ENCODE peak calls at places on chromosome 11, in eight cellular contexts. Z is CD4-positive, alpha-beta memory T cell; G is CD4-positive, CD25-positive, alpha-beta regulatory T cell; R is OCI-LY7; D is small intestine; W is breast epithelium; Q is neural progenitor cell; T is Karpas-422. J is an unnamed sample.

GRCh38 chr11:110989734-110990133 is 255.8 kb upstream of the POU2AF2 start:
- DNase-seq in R (no peak), G (no peak), Z (no peak), D (no peak), Q (no peak), T (no peak), W (no peak), J (no peak)

GRCh38 chr11:6572215-6572614 is 31.2 kb downstream of the RRP8 start:
- DNase-seq in G (no peak), Q (no peak), W (no peak), R (no peak), Z (no peak), T (no peak), D (no peak), J (no peak)

GRCh38 chr11:72581067-72581466 is 93.2 kb downstream of the PDE2A start:
- DNase-seq in D (no peak), Q (no peak), T (peak; percentile 63), R (no peak), G (no peak), W (no peak), Z (no peak), J (no peak)

GRCh38 chr11:67584881-67585873 is 1.6 kb downstream of the GSTP1 start:
- DNase-seq in T (no peak), Z (no peak), Q (no peak), D (no peak), G (no peak), W (no peak), R (peak; percentile 81), J (no peak)

GRCh38 chr11:62665075-62665629 is at the start of the genes C11orf98 and CSKMT:
- DNase-seq in R (peak; percentile 94), T (peak; percentile 98), W (peak; percentile 93), Z (peak; percentile 95), Q (peak; percentile 96), D (peak; percentile 95), G (peak; percentile 90), J (peak; percentile 97)

GRCh38 chr11:11538277-11538960 is 83.4 kb downstream of the GALNT18 start:
- DNase-seq in W (no peak), D (no peak), T (no peak), Z (no peak), G (no peak), R (no peak), Q (no peak), J (peak; percentile 87)

GRCh38 chr11:122797651-122798050 is 40.6 kb upstream of the CRTAM start:
- DNase-seq in Z (no peak), G (no peak), T (no peak), W (no peak), Q (no peak), D (no peak), R (no peak), J (no peak)

GRCh38 chr11:88631497-88631896 is 294.0 kb upstream of the CTSC start:
- DNase-seq in W (no peak), Z (no peak), R (no peak), G (no peak), D (no peak), Q (peak; percentile 41), T (no peak), J (no peak)

DNA sequence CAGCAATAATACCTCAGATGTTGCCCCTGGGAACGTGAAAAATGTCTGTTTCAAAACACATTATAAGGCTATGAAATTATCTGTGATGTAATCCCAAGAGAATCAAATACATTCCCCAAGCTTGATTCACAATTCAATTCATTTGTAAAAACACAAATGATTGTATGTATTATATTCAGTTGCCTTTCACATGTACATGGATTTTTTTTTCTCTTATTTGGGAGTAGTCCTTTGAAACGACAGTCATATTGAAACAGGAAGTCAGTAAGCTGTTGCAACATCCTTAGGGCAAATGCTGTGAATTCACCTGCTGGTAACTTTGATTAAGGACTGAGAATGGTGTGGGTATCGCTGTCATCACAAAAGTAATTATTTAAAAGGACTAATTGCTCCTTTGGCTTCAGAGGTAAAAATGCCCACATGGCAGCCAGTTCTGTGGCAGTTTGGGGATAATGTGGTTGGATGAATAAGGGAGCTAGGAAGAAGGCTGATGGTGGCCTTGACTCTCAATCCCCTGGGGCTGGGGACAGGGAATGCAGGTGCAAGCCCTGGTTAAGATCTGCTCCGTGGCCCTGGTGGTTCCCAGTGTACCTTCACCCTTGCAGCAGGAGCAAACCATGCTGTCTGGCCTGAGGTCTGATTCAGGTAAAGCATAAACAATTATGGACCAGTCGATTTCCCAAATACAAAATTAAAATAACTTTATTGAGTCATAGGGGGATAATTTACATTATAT is 13.3 kb downstream of the EHF start:
- DNase-seq in T (peak; percentile 59), G (no peak), Z (no peak), W (no peak), Q (no peak), R (peak; percentile 36), D (peak; percentile 78), J (no peak)
- H3K27ac ChIP-seq in T (no peak overlapping the region), G (no peak overlapping the region), Z (no peak overlapping the region), W (peak overlapping the region; percentile 80), Q (no peak overlapping the region), R (no peak overlapping the region), D (peak overlapping the region; percentile 73), J (no peak overlapping the region)

GRCh38 chr11:34146866-34147265 is 41.4 kb downstream of the NAT10 start:
- DNase-seq in D (no peak), G (no peak), R (no peak), T (no peak), W (no peak), Z (no peak), Q (no peak), J (no peak)
- H3K27ac ChIP-seq in D (no peak overlapping the region), G (no peak overlapping the region), R (peak overlapping the region; percentile 92), T (no peak overlapping the region), W (no peak overlapping the region), Z (no peak overlapping the region), Q (no peak overlapping the region), J (no peak overlapping the region)

GRCh38 chr11:96242191-96242845 is 100.7 kb downstream of the MAML2 start:
- DNase-seq in Q (peak; percentile 16), Z (no peak), T (no peak), W (no peak), G (no peak), R (peak; percentile 21), D (no peak), J (no peak)

GRCh38 chr11:96241351-96241841 is 101.6 kb downstream of the MAML2 start:
- DNase-seq in R (peak; percentile 43), Z (no peak), D (peak; percentile 38), T (no peak), G (no peak), W (peak; percentile 45), Q (no peak), J (no peak)

GRCh38 chr11:96237759-96238158 is 105.2 kb downstream of the MAML2 start:
- DNase-seq in Q (peak; percentile 39), T (no peak), R (no peak), D (no peak), W (no peak), Z (no peak), G (no peak), J (no peak)

GRCh38 chr11:96235725-96236124 is 107.3 kb downstream of the MAML2 start:
- DNase-seq in R (no peak), Q (no peak), W (no peak), T (no peak), Z (no peak), G (no peak), D (no peak), J (no peak)

GRCh38 chr11:96238563-96239166 is 104.3 kb downstream of the MAML2 start:
- DNase-seq in W (no peak), Z (no peak), D (no peak), Q (no peak), R (no peak), T (no peak), G (no peak), J (no peak)
- H3K27ac ChIP-seq in W (peak overlapping the region; percentile 73), Z (no peak overlapping the region), D (peak overlapping the region; percentile 77), Q (no peak overlapping the region), R (no peak overlapping the region), T (no peak overlapping the region), G (no peak overlapping the region), J (no peak overlapping the region)

GRCh38 chr11:3147257-3147619 is 17.9 kb downstream of the OSBPL5 start:
- DNase-seq in Q (no peak), Z (no peak), D (no peak), G (no peak), R (no peak), W (no peak), T (no peak), J (peak; percentile 78)
- H3K27ac ChIP-seq in Q (no peak overlapping the region), Z (no peak overlapping the region), D (no peak overlapping the region), G (no peak overlapping the region), R (no peak overlapping the region), W (peak overlapping the region; percentile 68), T (no peak overlapping the region), J (peak overlapping the region; percentile 5)

DNA sequence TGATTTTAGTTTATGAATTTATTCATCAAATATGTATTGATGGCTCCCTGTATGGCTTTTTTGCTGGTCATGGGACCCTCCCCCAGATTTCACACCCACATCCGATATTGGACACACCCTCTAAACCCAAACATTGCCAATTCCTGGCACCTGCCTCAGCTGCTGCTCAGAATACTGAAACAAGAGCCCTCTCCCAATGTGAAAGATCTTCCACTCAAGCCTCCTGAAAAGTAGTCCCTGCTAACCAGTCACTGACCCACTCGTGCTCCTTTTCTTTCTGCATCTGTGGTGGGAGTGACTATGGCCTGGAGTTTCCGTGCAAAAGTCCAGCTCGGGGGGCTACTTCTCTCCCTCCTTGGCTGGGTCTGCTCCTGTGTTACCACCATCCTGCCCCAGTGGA is at the start of gene CLDN25:
- DNase-seq in T (no peak), Z (no peak), G (no peak), R (no peak), W (no peak), Q (no peak), D (no peak), J (no peak)
- H3K27ac ChIP-seq in T (no peak within 1 kb of the TSS), Z (no peak within 1 kb of the TSS), G (no peak within 1 kb of the TSS), R (no peak within 1 kb of the TSS), W (no peak within 1 kb of the TSS), Q (no peak within 1 kb of the TSS), D (no peak within 1 kb of the TSS), J (no peak within 1 kb of the TSS)

GRCh38 chr11:27213232-27213660 is 149.8 kb downstream of the CCDC34 start:
- DNase-seq in Z (no peak), G (no peak), Q (peak; percentile 52), D (no peak), R (no peak), T (no peak), W (no peak), J (no peak)
- H3K27ac ChIP-seq in Z (no peak overlapping the region), G (no peak overlapping the region), Q (peak overlapping the region; percentile 53), D (no peak overlapping the region), R (no peak overlapping the region), T (no peak overlapping the region), W (no peak overlapping the region), J (no peak overlapping the region)

GRCh38 chr11:76339217-76339616 is 41.7 kb downstream of the THAP12 start:
- DNase-seq in Q (no peak), W (no peak), Z (no peak), T (no peak), D (no peak), R (peak; percentile 14), G (no peak), J (no peak)
- H3K27ac ChIP-seq in Q (no peak overlapping the region), W (peak overlapping the region; percentile 22), Z (no peak overlapping the region), T (no peak overlapping the region), D (peak overlapping the region; percentile 50), R (no peak overlapping the region), G (no peak overlapping the region), J (peak overlapping the region; percentile 52)

GRCh38 chr11:911890-912219 is 1.2 kb upstream of the CHID1 start:
- DNase-seq in D (no peak), Z (no peak), Q (no peak), R (no peak), T (no peak), G (no peak), W (no peak), J (no peak)
- H3K27ac ChIP-seq in D (peak overlapping the region; percentile 86), Z (no peak overlapping the region), Q (no peak overlapping the region), R (no peak overlapping the region), T (no peak overlapping the region), G (no peak overlapping the region), W (peak overlapping the region; percentile 92), J (no peak overlapping the region)

J was measured in aorta.